ENCODE peak calls at places on chromosomes 3 and 15, in five cellular contexts. Q, Z, M, C and U are unnamed samples.

GRCh38 chr15:40493089-40493840 is 22.5 kb downstream of the CHST14 start:
- DNase-seq in Q (no peak), C (no peak), M (peak), Z (no peak), U (peak)

GRCh38 chr15:60962087-60962486 is 267.0 kb downstream of the RORA start:
- DNase-seq in Q (no peak), M (no peak), Z (no peak), C (no peak), U (no peak)

GRCh38 chr15:60373745-60374144 is 24.0 kb downstream of the ANXA2 start:
- DNase-seq in Z (no peak), Q (no peak), C (no peak), M (no peak), U (no peak)

GRCh38 chr3:136667081-136667480 is 85.1 kb downstream of the STAG1 start:
- DNase-seq in M (no peak), C (peak), Q (no peak), Z (no peak), U (no peak)

GRCh38 chr15:72060687-72061250 is 57.2 kb downstream of the MYO9A start:
- DNase-seq in Z (no peak), M (no peak), C (no peak), Q (no peak), U (no peak)

GRCh38 chr15:39554746-39555387 is 26.0 kb upstream of the THBS1 start:
- DNase-seq in Q (no peak), C (no peak), M (no peak), Z (no peak), U (no peak)

GRCh38 chr3:136114421-136114820 is 81.7 kb downstream of the MSL2 start:
- DNase-seq in C (peak), M (no peak), Z (no peak), Q (no peak), U (no peak)

GRCh38 chr3:157540656-157541055 is 37.4 kb upstream of the VEPH1 start:
- DNase-seq in Z (no peak), M (no peak), C (no peak), Q (no peak), U (no peak)

GRCh38 chr3:16028604-16029003 is 145.9 kb upstream of the GALNT15 start:
- DNase-seq in Z (no peak), Q (no peak), C (peak), M (no peak), U (no peak)

GRCh38 chr3:153658151-153658550 is 463.0 kb upstream of the ARHGEF26 start:
- DNase-seq in C (no peak), M (no peak), Q (no peak), Z (no peak), U (no peak)

GRCh38 chr3:194738254-194739093 is 52.8 kb downstream of the FAM43A start:
- DNase-seq in Z (no peak), C (peak), M (no peak), Q (no peak), U (peak)

GRCh38 chr3:464255-464654 is 267.7 kb downstream of the CHL1 start:
- DNase-seq in C (no peak), Q (no peak), M (no peak), Z (no peak), U (no peak)

GRCh38 chr3:112814256-112814655 is 32.4 kb downstream of the CD200R1L start:
- DNase-seq in Z (no peak), Q (no peak), M (no peak), C (peak), U (peak)

GRCh38 chr3:147407107-147407494 is 758 bp upstream of the ZIC4 start:
- DNase-seq in Z (no peak), M (no peak), C (no peak), Q (no peak), U (no peak)

GRCh38 chr3:193148678-193149473 is 92.1 kb upstream of the PLAAT1 start:
- DNase-seq in C (no peak), M (no peak), Q (no peak), Z (no peak), U (no peak)

GRCh38 chr3:141401584-141402475 is 33.5 kb downstream of the ZBTB38 start:
- DNase-seq in Q (peak), C (no peak), M (peak), Z (peak), U (no peak)

GRCh38 chr15:62975515-62975914 is 67.0 kb upstream of the TPM1 start:
- DNase-seq in C (no peak), Q (no peak), M (no peak), Z (no peak), U (no peak)

GRCh38 chr15:53251998-53252397 is 461.9 kb upstream of the ONECUT1 start:
- DNase-seq in Q (no peak), M (no peak), C (no peak), Z (no peak), U (no peak)

GRCh38 chr15:74529911-74530310 is 11.1 kb upstream of the ARID3B start:
- DNase-seq in Z (no peak), M (no peak), C (peak), Q (no peak), U (peak)

GRCh38 chr15:77921664-77922063 is 155.8 kb downstream of the TBC1D2B start:
- DNase-seq in Q (no peak), M (no peak), C (no peak), Z (no peak), U (no peak)

GRCh38 chr3:55330355-55330754 is 156.8 kb downstream of the WNT5A start:
- DNase-seq in C (peak), Z (no peak), Q (no peak), M (no peak), U (peak)

GRCh38 chr3:194671511-194671899 is 486 bp downstream of the LSG1 start:
- DNase-seq in Q (no peak), Z (no peak), C (peak), M (peak), U (peak)

GRCh38 chr3:31196881-31197364 is 302.5 kb upstream of the GADL1 start:
- DNase-seq in C (peak), Q (no peak), M (no peak), Z (no peak), U (peak)
- TF ChIP-seq CTCF in C (no peak), Q (no peak), M (no peak), Z (no peak), U (no peak)

GRCh38 chr3:108334698-108335097 is 38.4 kb downstream of the HHLA2 start:
- DNase-seq in Z (no peak), C (no peak), Q (no peak), M (no peak), U (no peak)

GRCh38 chr3:108329508-108329907 is 33.2 kb downstream of the HHLA2 start:
- DNase-seq in C (no peak), M (no peak), Z (no peak), Q (no peak), U (no peak)

GRCh38 chr3:108331792-108332191 is 35.4 kb downstream of the HHLA2 start:
- DNase-seq in Q (no peak), C (no peak), M (no peak), Z (no peak), U (no peak)

GRCh38 chr3:108329947-108330346 is 33.6 kb downstream of the HHLA2 start:
- DNase-seq in Z (no peak), Q (no peak), M (no peak), C (no peak), U (no peak)

GRCh38 chr3:108333951-108334350 is 37.6 kb downstream of the HHLA2 start:
- DNase-seq in Z (no peak), Q (no peak), M (no peak), C (no peak), U (no peak)
- TF ChIP-seq CTCF in Z (no peak), Q (no peak), M (no peak), C (no peak), U (no peak)

GRCh38 chr15:99361541-99362185 is 110.4 kb downstream of the LRRC28 start:
- DNase-seq in M (no peak), C (peak), Z (no peak), Q (no peak), U (peak)
- TF ChIP-seq CTCF in M (peak), C (peak), Z (peak), Q (peak), U (peak)

DNA sequence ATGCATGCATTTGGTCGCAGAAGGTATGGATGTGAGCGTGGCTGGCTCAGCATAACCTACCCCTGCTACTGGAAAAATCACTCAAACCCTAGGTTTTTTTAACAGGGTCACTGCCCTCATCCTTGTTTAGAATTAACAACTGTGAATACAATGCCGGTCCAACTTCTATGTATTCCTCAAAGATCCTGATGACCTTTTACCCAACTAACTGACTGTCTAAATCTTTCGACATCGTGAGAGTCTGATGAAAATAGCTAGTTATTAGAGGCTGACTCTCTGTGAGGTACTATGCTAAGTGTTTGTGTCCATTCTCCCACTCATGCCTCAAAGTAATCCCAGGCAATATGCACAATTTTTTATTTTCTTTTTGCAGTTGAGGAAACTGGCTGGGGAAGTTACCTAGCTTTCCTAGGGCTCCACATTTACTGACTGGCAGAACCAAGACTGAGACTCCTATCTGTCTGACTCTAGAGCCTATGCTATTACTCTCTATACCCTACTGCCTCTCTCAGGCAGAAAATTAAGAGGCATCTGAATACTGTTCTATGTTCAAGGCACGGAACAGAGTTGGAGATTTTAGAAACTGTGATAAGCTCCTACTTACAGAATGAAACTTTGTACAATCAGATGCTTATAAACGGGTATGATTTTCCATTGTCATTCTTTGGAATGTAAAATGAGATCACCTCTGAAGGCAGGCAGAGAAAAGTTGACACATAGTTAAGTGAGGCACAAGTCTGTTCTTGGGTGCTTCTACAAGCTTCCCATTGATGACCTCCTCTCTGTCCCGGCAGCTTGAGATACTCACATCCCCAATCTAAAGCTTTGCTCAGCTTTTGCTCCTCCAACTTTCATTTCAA is 56.4 kb downstream of the FILIP1L start:
- DNase-seq in M (no peak), Z (no peak), C (no peak), Q (no peak), U (no peak)
- TF ChIP-seq CTCF in M (no peak), Z (no peak), C (peak), Q (no peak), U (no peak)

DNA sequence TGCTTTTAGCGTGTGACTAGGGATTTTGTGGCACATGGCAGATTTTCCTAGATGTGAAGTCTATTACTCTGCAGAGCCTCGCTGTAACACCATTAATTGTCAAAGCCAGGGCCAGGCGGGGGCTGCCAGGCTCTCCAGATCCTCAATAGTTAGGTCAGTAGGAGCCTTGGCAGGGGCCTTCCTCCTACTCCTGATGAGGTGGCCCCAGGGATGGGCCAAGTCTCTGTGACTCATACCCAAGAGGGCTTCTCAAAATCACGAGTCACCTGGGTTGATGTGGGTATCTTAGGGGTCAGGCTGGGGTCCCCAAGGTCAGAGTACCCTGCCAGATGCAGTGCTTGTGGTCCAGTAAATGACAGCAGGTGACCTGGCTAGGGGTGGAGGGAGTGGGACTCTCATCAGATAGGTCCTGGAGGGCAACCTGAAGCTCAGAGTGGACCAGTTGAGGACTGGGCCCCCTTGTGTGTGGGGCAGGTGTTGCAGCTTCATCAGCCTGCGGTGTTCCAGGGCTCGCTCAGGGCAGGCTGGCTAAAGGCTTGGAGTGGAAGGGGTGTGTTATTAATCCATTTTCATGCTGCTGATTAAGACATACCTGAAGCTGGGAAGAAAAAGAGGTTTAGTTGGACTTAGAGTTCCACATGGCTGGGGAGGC is 88.5 kb upstream of the MYZAP start:
- DNase-seq in C (no peak), M (peak), Z (no peak), Q (no peak), U (peak)
- TF ChIP-seq CTCF in C (peak), M (no peak), Z (no peak), Q (no peak), U (no peak)

GRCh38 chr3:18300916-18301315 is 124.2 kb downstream of the SATB1 start:
- DNase-seq in M (no peak), Q (no peak), Z (no peak), C (no peak), U (no peak)

GRCh38 chr3:18297131-18297530 is 128.0 kb downstream of the SATB1 start:
- DNase-seq in C (no peak), Z (no peak), M (no peak), Q (no peak), U (no peak)

GRCh38 chr3:18290130-18290529 is 135.0 kb downstream of the SATB1 start:
- DNase-seq in Z (no peak), Q (no peak), C (no peak), M (no peak), U (no peak)

GRCh38 chr3:18295171-18295920 is 129.8 kb downstream of the SATB1 start:
- DNase-seq in C (peak), Q (no peak), Z (peak), M (peak), U (peak)
- TF ChIP-seq CTCF in C (peak), Q (no peak), Z (peak), M (peak), U (peak)

GRCh38 chr15:32879980-32880379 is 162.2 kb downstream of the GREM1 start:
- DNase-seq in Q (no peak), Z (no peak), M (no peak), C (no peak), U (no peak)

GRCh38 chr15:32878342-32878741 is 160.5 kb downstream of the GREM1 start:
- DNase-seq in M (no peak), C (no peak), Z (no peak), Q (no peak), U (no peak)

GRCh38 chr15:32877620-32878019 is 159.8 kb downstream of the GREM1 start:
- DNase-seq in M (no peak), Q (no peak), C (no peak), Z (no peak), U (no peak)

GRCh38 chr15:32878849-32879795 is 161.3 kb downstream of the GREM1 start:
- DNase-seq in Q (no peak), C (no peak), Z (no peak), M (no peak), U (no peak)

GRCh38 chr15:32877201-32877600 is 159.4 kb downstream of the GREM1 start:
- DNase-seq in C (no peak), Z (no peak), Q (no peak), M (no peak), U (no peak)
- TF ChIP-seq CTCF in C (no peak), Z (no peak), Q (no peak), M (no peak), U (no peak)

DNA sequence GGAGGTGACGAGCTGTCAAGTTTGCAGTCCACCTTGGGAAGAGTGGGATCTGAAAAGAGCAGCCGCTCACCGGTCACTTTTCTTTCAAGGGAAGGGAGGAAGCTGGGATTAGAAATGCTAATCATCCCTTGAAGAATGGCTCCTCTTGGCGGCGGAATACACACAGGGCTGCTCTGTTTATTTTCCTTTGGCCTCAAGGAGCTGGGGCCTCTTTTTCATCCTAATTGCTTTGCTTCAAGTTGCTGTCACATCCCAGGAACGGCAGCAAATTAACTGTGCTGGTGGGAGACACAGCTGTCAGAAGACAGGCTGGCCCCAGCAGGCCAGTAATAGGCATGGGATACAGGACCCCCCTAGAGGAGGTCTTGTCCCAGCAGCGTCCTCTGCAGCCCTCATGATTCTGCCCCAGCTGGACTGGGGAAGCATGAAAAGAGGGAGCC is 6.7 kb downstream of the KBTBD13 start:
- DNase-seq in Q (no peak), Z (peak), C (no peak), M (no peak), U (no peak)
- TF ChIP-seq CTCF in Q (no peak), Z (peak), C (peak), M (no peak), U (no peak)

DNA sequence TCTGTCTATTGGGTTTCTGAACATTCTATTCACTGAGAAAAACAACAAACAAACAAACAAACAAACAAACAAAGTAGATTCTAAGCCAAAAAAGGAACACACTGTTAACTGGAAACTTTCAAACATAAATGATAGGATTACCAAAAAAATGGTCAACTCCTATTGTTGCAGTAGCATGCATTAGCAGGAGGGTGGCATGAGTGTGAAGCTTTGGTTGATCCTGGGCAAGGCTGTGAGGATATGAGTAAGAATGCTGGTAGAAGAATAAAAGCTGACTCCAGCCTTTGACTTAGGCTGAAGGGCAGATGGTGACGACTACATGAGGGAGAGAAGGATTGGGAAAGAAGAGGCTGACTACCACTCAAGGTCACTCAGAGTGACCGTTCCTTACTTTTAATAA is 810.3 kb downstream of the VGLL3 start:
- DNase-seq in M (no peak), Q (no peak), C (no peak), Z (no peak), U (peak)
- TF ChIP-seq CTCF in M (no peak), Q (no peak), C (peak), Z (peak), U (peak)

GRCh38 chr3:98824256-98824655 is 61.1 kb downstream of the ST3GAL6 start:
- DNase-seq in Q (no peak), Z (no peak), M (no peak), C (no peak), U (no peak)
- TF ChIP-seq CTCF in Q (no peak), Z (no peak), M (no peak), C (peak), U (no peak)